ENCODE peak calls at places on chromosomes 13 and 19, in nine cellular contexts. N, C, I, Q, X, W, G, Z and P are unnamed samples.

GRCh38 chr13:82772802-82773201 is 1109.5 kb downstream of the SLITRK1 start:
- DNase-seq in X (peak), I (peak), Z (no peak), G (no peak), W (no peak), N (no peak), C (no peak), Q (no peak), P (no peak)

GRCh38 chr19:13830761-13831481 is 35.7 kb downstream of the ZSWIM4 start:
- DNase-seq in Z (no peak), W (peak), N (no peak), I (no peak), C (no peak), Q (no peak), G (no peak), X (peak), P (no peak)

GRCh38 chr19:21430674-21431073 is 33.7 kb downstream of the ZNF493 start:
- DNase-seq in Z (peak), I (no peak), N (no peak), X (no peak), C (no peak), G (no peak), Q (no peak), W (no peak), P (no peak)

GRCh38 chr19:56088454-56089215 is 32.5 kb downstream of the ZNF787 start:
- DNase-seq in I (no peak), Q (no peak), Z (no peak), X (no peak), C (no peak), N (no peak), G (no peak), W (no peak), P (no peak)

GRCh38 chr13:30827578-30827925 is 78.5 kb upstream of the MEDAG start:
- DNase-seq in Q (no peak), Z (no peak), W (no peak), I (no peak), X (no peak), C (no peak), N (no peak), G (no peak), P (no peak)

GRCh38 chr19:48338802-48339660 is 13.7 kb downstream of the EMP3 start:
- DNase-seq in G (no peak), Z (no peak), I (no peak), C (no peak), N (no peak), Q (no peak), X (no peak), W (no peak), P (no peak)

GRCh38 chr19:51712461-51713081 is 11.2 kb downstream of the HAS1 start:
- DNase-seq in Q (no peak), C (no peak), Z (peak), I (peak), G (no peak), N (no peak), W (no peak), X (peak), P (no peak)

GRCh38 chr19:6350688-6351087 is 10.6 kb upstream of the CLPP start:
- DNase-seq in X (no peak), I (no peak), Z (no peak), W (no peak), G (no peak), N (no peak), C (no peak), Q (no peak), P (no peak)

GRCh38 chr19:46515879-46516350 is 20.2 kb upstream of the PNMA8B start:
- DNase-seq in Q (peak), Z (peak), C (peak), G (peak), W (peak), I (peak), X (peak), N (no peak), P (no peak)

GRCh38 chr13:48571121-48571901 is 38.4 kb upstream of the RCBTB2 start:
- DNase-seq in N (no peak), I (peak), G (no peak), W (no peak), C (no peak), Z (no peak), X (no peak), Q (no peak), P (no peak)

GRCh38 chr19:51327066-51327985 is 14.6 kb downstream of the VSIG10L start:
- DNase-seq in Q (peak), N (no peak), C (peak), W (no peak), I (peak), G (peak), X (peak), Z (no peak), P (no peak)

GRCh38 chr13:112605531-112605990 is 17.6 kb upstream of the TUBGCP3 start:
- DNase-seq in X (no peak), Z (no peak), W (peak), N (no peak), Q (no peak), G (no peak), I (no peak), C (no peak), P (no peak)

GRCh38 chr13:111642156-111642767 is 321.8 kb downstream of the TEX29 start:
- DNase-seq in G (no peak), I (no peak), Z (no peak), N (no peak), X (no peak), C (no peak), W (no peak), Q (no peak), P (no peak)

GRCh38 chr19:5567360-5567970 is at the start of gene TINCR:
- DNase-seq in I (no peak), G (no peak), Z (no peak), N (no peak), C (no peak), W (no peak), Q (no peak), X (no peak), P (no peak)

GRCh38 chr19:36573948-36574726 is 1.0 kb upstream of the ZNF529 start:
- DNase-seq in C (no peak), N (no peak), I (peak), Q (no peak), Z (no peak), G (peak), W (no peak), X (peak), P (no peak)

GRCh38 chr13:45108716-45109706 is 11.3 kb upstream of the GTF2F2 start:
- DNase-seq in Z (no peak), I (peak), Q (no peak), X (no peak), W (peak), G (peak), C (no peak), N (no peak), P (no peak)